ENCODE peak calls at places on chromosome 13, in six cellular contexts. V is neuronal stem cell, L is bronchial epithelial cell, U is GM23338, M is K562, D is fibroblast of lung. P is an unnamed sample. For H3K27me3, the result is how much of the 10 kb centered on the place peaks cover.

GRCh38 chr13:107258599-107259187 is 690.8 kb upstream of the ARGLU1 start:
- DNase-seq in V (no peak), L (peak), U (no peak), M (no peak), D (peak), P (no peak)

GRCh38 chr13:23547000-23547590 is 23.1 kb upstream of the TNFRSF19 start:
- DNase-seq in V (no peak), L (no peak), U (peak), M (no peak), D (peak), P (no peak)

GRCh38 chr13:36344173-36344572 is 2.0 kb downstream of the SPART start:
- DNase-seq in V (no peak), L (peak), U (peak), M (peak), D (peak), P (no peak)

GRCh38 chr13:92158335-92158734 is 759.9 kb downstream of the GPC5 start:
- DNase-seq in V (no peak), L (peak), U (no peak), M (no peak), D (peak), P (no peak)

GRCh38 chr13:113979791-113980471 is 6.1 kb upstream of the C13orf46 start:
- DNase-seq in V (no peak), L (no peak), U (no peak), M (no peak), D (no peak), P (no peak)

GRCh38 chr13:33401238-33401637 is 115.7 kb upstream of the STARD13 start:
- DNase-seq in V (no peak), L (no peak), U (no peak), M (no peak), D (no peak), P (no peak)

GRCh38 chr13:98892821-98893220 is 85.0 kb downstream of the DOCK9 start:
- DNase-seq in V (no peak), L (no peak), U (peak), M (no peak), D (no peak), P (no peak)

GRCh38 chr13:98556968-98557591 is 19.8 kb downstream of the STK24 start:
- DNase-seq in V (no peak), L (no peak), U (no peak), M (no peak), D (peak), P (peak)

DNA sequence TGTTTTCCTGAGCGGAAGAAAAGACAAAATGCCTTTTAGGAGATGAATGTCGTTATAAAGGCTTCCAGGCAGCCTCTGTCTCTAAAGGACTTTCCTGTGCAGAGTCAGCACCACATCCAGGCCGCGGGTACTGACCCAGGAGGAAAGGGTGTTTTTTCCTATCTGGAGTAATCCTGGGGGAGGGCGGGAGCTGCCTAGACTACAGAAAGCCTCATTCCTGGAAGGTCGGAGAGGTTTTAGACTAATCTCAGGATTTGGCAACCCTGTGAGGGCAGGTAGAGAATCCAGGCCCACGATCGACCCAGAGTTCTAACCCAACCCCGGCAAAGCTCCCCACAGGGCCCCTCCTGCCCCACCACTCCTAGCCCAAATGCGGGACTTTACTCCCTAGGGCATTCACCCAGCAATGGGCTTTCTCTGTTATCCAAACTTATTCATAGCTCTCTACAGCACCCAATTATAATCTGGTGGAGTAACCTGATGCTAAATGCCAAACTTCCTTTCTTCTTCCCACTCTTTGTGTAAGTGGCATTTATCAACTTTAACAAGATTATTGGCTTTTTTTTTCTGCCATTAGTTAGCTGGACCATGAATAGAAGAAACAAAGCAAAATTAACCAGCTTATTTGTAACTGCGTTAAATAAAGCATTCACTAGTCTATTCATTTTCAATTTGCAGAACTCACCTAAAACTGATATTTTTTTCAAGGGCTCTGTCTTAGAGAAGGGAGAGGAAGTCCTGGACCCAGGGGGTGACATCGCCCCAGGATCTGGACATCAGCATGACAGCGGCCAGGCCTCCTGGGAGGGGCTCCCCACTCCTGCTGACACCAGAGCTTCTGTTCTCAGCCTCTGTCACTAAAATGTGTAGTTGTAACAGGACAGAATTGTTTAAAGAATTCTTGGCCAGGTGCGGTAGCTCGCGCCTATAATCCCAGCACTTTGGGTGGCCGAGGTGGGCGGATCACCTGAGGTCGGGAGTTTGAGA is 1.4 kb downstream of the FAM124A start:
- DNase-seq in V (no peak), L (no peak), U (peak), M (no peak), D (no peak), P (peak)
- H3K4me3 ChIP-seq in V (peak), L (no peak), U (peak), M (no peak), D (peak), P (peak)

DNA sequence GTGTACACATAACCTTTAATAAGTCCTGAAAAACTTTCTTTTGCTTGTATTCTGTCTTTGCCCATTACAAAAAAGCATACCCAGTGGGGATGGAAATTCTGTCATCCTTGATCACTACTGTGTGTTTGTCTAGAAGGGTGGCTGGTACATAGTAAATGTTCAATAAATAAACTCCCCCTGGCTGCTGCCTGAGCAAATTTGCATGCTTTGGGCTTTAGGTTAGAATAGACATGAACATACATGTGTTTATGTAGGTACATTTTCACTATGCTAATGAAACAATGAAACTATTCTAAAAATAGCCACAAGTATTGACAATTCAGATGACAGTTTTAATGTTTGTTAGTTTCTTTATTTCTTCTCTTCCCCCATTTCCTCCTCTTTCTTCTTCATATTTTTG is 36.1 kb downstream of the TNFSF13B start:
- DNase-seq in V (no peak), L (no peak), U (no peak), M (no peak), D (no peak), P (no peak)
- H3K27me3 ChIP-seq in V (under half), L (under half), U (under half), M (under half), D (under half), P (half or more)

GRCh38 chr13:96993660-96994029 is 631 bp downstream of the OXGR1 start:
- DNase-seq in V (no peak), L (peak), U (peak), M (no peak), D (no peak), P (no peak)
- H3K4me3 ChIP-seq in V (peak), L (no peak), U (peak), M (no peak), D (peak), P (no peak)

GRCh38 chr13:99979453-99980200 is 2.0 kb upstream of the ZIC2 start:
- DNase-seq in V (no peak), L (no peak), U (peak), M (no peak), D (no peak), P (peak)
- H3K27me3 ChIP-seq in V (under half), L (half or more), U (half or more), M (under half), D (half or more), P (under half)

DNA sequence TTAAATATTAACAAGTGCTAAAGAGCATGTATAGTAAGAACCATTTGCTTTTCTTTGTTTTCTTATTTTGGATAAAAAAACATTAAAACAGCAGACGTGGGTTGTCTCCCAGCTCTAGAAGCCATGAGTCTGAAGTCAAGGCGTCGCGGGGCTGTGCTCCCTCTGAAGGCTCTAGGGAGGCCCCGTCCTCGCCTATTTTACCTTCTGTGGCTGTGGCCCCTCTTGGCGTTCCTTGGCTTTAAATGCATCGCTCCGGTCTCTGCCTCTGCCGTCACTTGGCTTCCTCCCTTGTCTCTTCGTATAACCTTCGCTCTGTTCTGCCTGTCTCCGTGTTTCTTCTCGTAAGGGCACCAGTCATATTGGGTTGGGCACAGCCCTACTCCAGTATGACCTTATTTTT is 75.3 kb downstream of the ING1 start:
- DNase-seq in V (no peak), L (no peak), U (no peak), M (no peak), D (no peak), P (no peak)
- H3K4me3 ChIP-seq in V (no peak), L (no peak), U (no peak), M (no peak), D (no peak), P (no peak)

GRCh38 chr13:73250061-73250460 is 191.3 kb downstream of the KLF5 start:
- DNase-seq in V (no peak), L (no peak), U (no peak), M (no peak), D (no peak), P (no peak)
- H3K27me3 ChIP-seq in V (under half), L (under half), U (under half), M (under half), D (under half), P (under half)

DNA sequence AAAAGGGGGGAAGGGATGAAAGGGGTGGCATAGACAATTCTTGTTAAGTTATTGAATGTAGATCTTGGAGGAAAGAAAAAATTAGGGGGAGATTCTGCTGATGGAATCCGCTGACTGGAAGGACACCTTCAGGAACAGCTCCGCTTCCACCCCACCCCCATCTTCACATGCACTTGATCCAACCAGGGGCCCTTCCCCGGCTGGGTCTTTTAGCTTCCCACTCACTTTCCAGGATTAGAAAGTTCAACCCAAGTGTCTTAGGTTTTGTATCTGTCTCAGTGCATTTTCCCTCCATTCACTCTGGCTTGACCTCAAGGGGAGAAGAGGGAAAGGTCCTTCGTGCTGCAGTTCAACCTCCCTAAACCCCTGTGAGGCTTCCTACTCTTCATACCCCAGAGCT is 141.4 kb downstream of the IRS2 start:
- DNase-seq in V (no peak), L (no peak), U (no peak), M (no peak), D (no peak), P (no peak)
- H3K4me3 ChIP-seq in V (no peak), L (no peak), U (no peak), M (no peak), D (no peak), P (no peak)

GRCh38 chr13:28489536-28489935 is 5.4 kb downstream of the FLT1 start:
- DNase-seq in V (no peak), L (no peak), U (no peak), M (no peak), D (no peak), P (no peak)
- H3K27me3 ChIP-seq in V (under half), L (under half), U (under half), M (under half), D (under half), P (under half)

DNA sequence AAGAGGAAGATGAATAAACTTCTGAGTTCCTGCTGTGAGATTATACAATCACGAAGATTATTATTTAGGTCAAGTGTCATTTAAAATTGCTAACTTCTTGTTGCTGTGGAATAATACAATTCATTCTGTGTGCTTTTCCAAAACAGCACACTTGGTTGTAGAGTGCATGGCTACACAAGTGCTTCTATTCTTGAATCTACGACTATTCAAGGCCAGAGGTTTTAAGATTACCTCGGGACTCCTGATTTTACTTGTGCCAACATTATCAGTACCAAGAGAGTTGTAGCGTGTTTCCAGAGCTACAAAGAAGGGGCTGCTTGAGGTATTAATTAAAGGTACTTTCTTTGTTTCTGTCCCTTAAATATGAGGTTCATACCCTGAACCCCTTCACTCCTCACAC is 234.0 kb upstream of the PCDH9 start:
- DNase-seq in V (no peak), L (no peak), U (no peak), M (no peak), D (no peak), P (no peak)
- H3K4me3 ChIP-seq in V (no peak), L (no peak), U (no peak), M (no peak), D (no peak), P (no peak)